ENCODE peak calls at places on chromosome 16, in six cellular contexts. L is stimulated activated CD4-positive, alpha-beta T cell treated with anti-CD3 and anti-CD28 coated beads, Interleukin-2, amount 100 ng/mL, for 24 hours; S is HepG2; D is ovary; E is NCI-H774; P is T-helper 1 cell. Q is an unnamed sample.

GRCh38 chr16:75687361-75687760 is 10.6 kb upstream of the CPHXL2 start:
- DNase-seq in S (no peak), L (no peak), E (no peak), D (no peak), P (no peak), Q (no peak)

GRCh38 chr16:88761830-88762229 is 23.2 kb downstream of the PIEZO1 start:
- DNase-seq in S (no peak), L (no peak), D (no peak), P (no peak), E (no peak), Q (no peak)

GRCh38 chr16:82761858-82762257 is 135.1 kb downstream of the CDH13 start:
- DNase-seq in S (no peak), L (no peak), E (peak; percentile 32), P (no peak), D (no peak), Q (no peak)

GRCh38 chr16:28309811-28310311 is 17.5 kb downstream of the SBK1 start:
- DNase-seq in S (no peak), D (no peak), P (peak; percentile 65), E (no peak), L (peak; percentile 83), Q (no peak)

GRCh38 chr16:21075252-21075651 is 75.4 kb downstream of the DNAH3 start:
- DNase-seq in E (no peak), D (no peak), L (no peak), S (no peak), P (no peak), Q (no peak)

GRCh38 chr16:88737298-88738166 is 31.2 kb downstream of the CTU2 start:
- DNase-seq in S (peak; percentile 55), P (peak; percentile 78), D (peak; percentile 75), L (peak; percentile 71), E (peak; percentile 9), Q (peak; percentile 82)

GRCh38 chr16:64586756-64587155 is 535.1 kb downstream of the CDH11 start:
- DNase-seq in E (no peak), L (no peak), P (no peak), S (no peak), D (no peak), Q (no peak)

GRCh38 chr16:47037396-47037745 is 63.9 kb upstream of the DNAJA2 start:
- DNase-seq in S (no peak), D (peak; percentile 61), E (no peak), L (peak; percentile 38), P (no peak), Q (no peak)

GRCh38 chr16:88382491-88383400 is at the start of gene ZNF469:
- DNase-seq in P (no peak), D (no peak), L (no peak), E (no peak), S (no peak), Q (no peak)

GRCh38 chr16:1159973-1160772 is 7.3 kb downstream of the CACNA1H start:
- DNase-seq in P (no peak), D (peak; percentile 84), S (peak; percentile 83), L (no peak), E (no peak), Q (no peak)

GRCh38 chr16:26273607-26274006 is 581.8 kb downstream of the HS3ST4 start:
- DNase-seq in E (no peak), P (no peak), S (no peak), L (no peak), D (no peak), Q (no peak)

GRCh38 chr16:35690413-35690812 is 2231.0 kb downstream of the TP53TG3F start:
- DNase-seq in E (no peak), L (no peak), P (no peak), D (no peak), S (no peak), Q (no peak)

GRCh38 chr16:17374668-17375255 is 96.0 kb downstream of the XYLT1 start:
- DNase-seq in L (no peak), S (no peak), E (no peak), D (no peak), P (no peak), Q (no peak)

GRCh38 chr16:28321700-28322411 is 29.5 kb downstream of the SBK1 start:
- DNase-seq in E (no peak), S (peak; percentile 32), P (no peak), L (peak; percentile 61), D (no peak), Q (no peak)

GRCh38 chr16:50093607-50094570 is 28.1 kb downstream of the HEATR3 start:
- DNase-seq in E (no peak), S (no peak), L (no peak), P (no peak), D (peak; percentile 32), Q (no peak)

GRCh38 chr16:6562985-6563384 is 769.7 kb upstream of the RBFOX1 start:
- DNase-seq in L (no peak), E (no peak), D (no peak), S (no peak), P (no peak), Q (no peak)

GRCh38 chr16:66421891-66422290 is 5.2 kb upstream of the BEAN1 start:
- DNase-seq in E (no peak), D (no peak), S (no peak), P (no peak), L (no peak), Q (no peak)

GRCh38 chr16:12210925-12211869 is 234.7 kb downstream of the SNX29 start:
- DNase-seq in D (no peak), L (no peak), S (peak; percentile 96), E (no peak), P (no peak), Q (no peak)

GRCh38 chr16:12425134-12425941 is 378.3 kb downstream of the CPPED1 start:
- DNase-seq in S (peak; percentile 87), E (no peak), P (no peak), D (no peak), L (no peak), Q (no peak)

GRCh38 chr16:55389426-55390073 is 65.5 kb downstream of the IRX6 start:
- DNase-seq in S (no peak), E (no peak), D (no peak), L (no peak), P (no peak), Q (no peak)

GRCh38 chr16:6545329-6545728 is 787.3 kb upstream of the RBFOX1 start:
- DNase-seq in S (no peak), L (no peak), D (no peak), P (no peak), E (no peak), Q (no peak)

GRCh38 chr16:71474864-71475263 is 12.8 kb upstream of the ZNF23 start:
- DNase-seq in D (no peak), L (no peak), S (no peak), E (no peak), P (no peak), Q (no peak)

GRCh38 chr16:30649725-30650368 is 913 bp upstream of the PRR14 start:
- DNase-seq in P (no peak), L (peak; percentile 30), E (no peak), S (no peak), D (no peak), Q (no peak)

GRCh38 chr16:23959069-23959800 is 123.5 kb downstream of the PRKCB start:
- DNase-seq in D (no peak), L (no peak), S (no peak), P (no peak), E (no peak), Q (no peak)

GRCh38 chr16:3023415-3023668 is 400 bp downstream of the HCFC1R1 start:
- DNase-seq in L (peak; percentile 34), D (peak; percentile 60), E (no peak), S (no peak), P (no peak), Q (no peak)

GRCh38 chr16:67013823-67014640 is 14.9 kb upstream of the CBFB start:
- DNase-seq in D (peak; percentile 89), S (peak; percentile 46), L (peak; percentile 75), P (peak; percentile 63), E (no peak), Q (peak; percentile 73)

Q was measured in NCI-H1436.